ENCODE peak calls at places on chromosomes 12 and 14, in nine cellular contexts. One of them, this sample, is unnamed.

GRCh38 chr14:99186956-99187690 is 84.9 kb downstream of the BCL11B start:
- DNase-seq in activated CD8-positive, alpha-beta memory T cell treated with anti-CD3 and anti-CD28 coated beads for 4 hours: no peak
- DNase-seq in transverse colon: no peak
- DNase-seq in stomach: no peak
- DNase-seq in EL: no peak
- DNase-seq in NCI-H1417: no peak
- DNase-seq in islet precursor cell: no peak
- DNase-seq in progenitor cell of endocrine pancreas: no peak
- DNase-seq in left cardiac atrium: no peak
- DNase-seq in this sample: no peak

GRCh38 chr14:104176611-104177010 is 38.2 kb downstream of the KIF26A start:
- DNase-seq in activated CD8-positive, alpha-beta memory T cell treated with anti-CD3 and anti-CD28 coated beads for 4 hours: no peak
- DNase-seq in transverse colon: no peak
- DNase-seq in stomach: no peak
- DNase-seq in EL: no peak
- DNase-seq in NCI-H1417: no peak
- DNase-seq in islet precursor cell: no peak
- DNase-seq in progenitor cell of endocrine pancreas: no peak
- DNase-seq in left cardiac atrium: no peak
- DNase-seq in this sample: no peak

GRCh38 chr14:77037886-77038511 is 9.5 kb upstream of the IRF2BPL start:
- DNase-seq in activated CD8-positive, alpha-beta memory T cell treated with anti-CD3 and anti-CD28 coated beads for 4 hours: peak; percentile 53
- DNase-seq in transverse colon: peak; percentile 37
- DNase-seq in stomach: no peak
- DNase-seq in EL: peak; percentile 65
- DNase-seq in NCI-H1417: peak; percentile 52
- DNase-seq in islet precursor cell: peak; percentile 67
- DNase-seq in progenitor cell of endocrine pancreas: no peak
- DNase-seq in left cardiac atrium: peak; percentile 35
- DNase-seq in this sample: no peak

GRCh38 chr12:78271546-78271945 is 440.9 kb downstream of the NAV3 start:
- DNase-seq in activated CD8-positive, alpha-beta memory T cell treated with anti-CD3 and anti-CD28 coated beads for 4 hours: no peak
- DNase-seq in transverse colon: no peak
- DNase-seq in stomach: no peak
- DNase-seq in EL: peak; percentile 23
- DNase-seq in NCI-H1417: no peak
- DNase-seq in islet precursor cell: no peak
- DNase-seq in progenitor cell of endocrine pancreas: no peak
- DNase-seq in left cardiac atrium: no peak
- DNase-seq in this sample: no peak

GRCh38 chr14:54777395-54777794 is 125.2 kb downstream of the GCH1 start:
- DNase-seq in activated CD8-positive, alpha-beta memory T cell treated with anti-CD3 and anti-CD28 coated beads for 4 hours: no peak
- DNase-seq in transverse colon: no peak
- DNase-seq in stomach: no peak
- DNase-seq in EL: no peak
- DNase-seq in NCI-H1417: no peak
- DNase-seq in islet precursor cell: peak; percentile 28
- DNase-seq in progenitor cell of endocrine pancreas: no peak
- DNase-seq in left cardiac atrium: no peak
- DNase-seq in this sample: no peak

GRCh38 chr12:7108042-7108927 is 729 bp downstream of the C1RL start:
- DNase-seq in activated CD8-positive, alpha-beta memory T cell treated with anti-CD3 and anti-CD28 coated beads for 4 hours: peak; percentile 46
- DNase-seq in transverse colon: peak; percentile 88
- DNase-seq in stomach: peak; percentile 79
- DNase-seq in EL: peak; percentile 85
- DNase-seq in NCI-H1417: no peak
- DNase-seq in islet precursor cell: peak; percentile 90
- DNase-seq in progenitor cell of endocrine pancreas: peak; percentile 70
- DNase-seq in left cardiac atrium: peak; percentile 86
- DNase-seq in this sample: no peak

GRCh38 chr14:51448831-51449665 is 202.7 kb upstream of the FRMD6 start:
- DNase-seq in activated CD8-positive, alpha-beta memory T cell treated with anti-CD3 and anti-CD28 coated beads for 4 hours: no peak
- DNase-seq in transverse colon: no peak
- DNase-seq in stomach: no peak
- DNase-seq in EL: peak; percentile 97
- DNase-seq in NCI-H1417: no peak
- DNase-seq in islet precursor cell: no peak
- DNase-seq in progenitor cell of endocrine pancreas: no peak
- DNase-seq in left cardiac atrium: no peak
- DNase-seq in this sample: no peak

GRCh38 chr12:70154087-70154486 is 89.1 kb upstream of the CNOT2 start:
- DNase-seq in activated CD8-positive, alpha-beta memory T cell treated with anti-CD3 and anti-CD28 coated beads for 4 hours: no peak
- DNase-seq in transverse colon: no peak
- DNase-seq in stomach: no peak
- DNase-seq in EL: peak; percentile 3
- DNase-seq in NCI-H1417: no peak
- DNase-seq in islet precursor cell: no peak
- DNase-seq in progenitor cell of endocrine pancreas: no peak
- DNase-seq in left cardiac atrium: no peak
- DNase-seq in this sample: no peak

GRCh38 chr14:61461808-61462275 is 140.5 kb downstream of the PRKCH start:
- DNase-seq in activated CD8-positive, alpha-beta memory T cell treated with anti-CD3 and anti-CD28 coated beads for 4 hours: no peak
- DNase-seq in transverse colon: no peak
- DNase-seq in stomach: no peak
- DNase-seq in EL: peak; percentile 79
- DNase-seq in NCI-H1417: peak; percentile 82
- DNase-seq in islet precursor cell: no peak
- DNase-seq in progenitor cell of endocrine pancreas: peak; percentile 21
- DNase-seq in left cardiac atrium: no peak
- DNase-seq in this sample: peak; percentile 38

GRCh38 chr14:103165323-103165722 is 42.1 kb downstream of the TNFAIP2 start:
- DNase-seq in activated CD8-positive, alpha-beta memory T cell treated with anti-CD3 and anti-CD28 coated beads for 4 hours: no peak
- DNase-seq in transverse colon: no peak
- DNase-seq in stomach: no peak
- DNase-seq in EL: no peak
- DNase-seq in NCI-H1417: no peak
- DNase-seq in islet precursor cell: peak; percentile 32
- DNase-seq in progenitor cell of endocrine pancreas: no peak
- DNase-seq in left cardiac atrium: no peak
- DNase-seq in this sample: no peak

GRCh38 chr14:53741379-53742225 is 215.0 kb downstream of the BMP4 start:
- DNase-seq in activated CD8-positive, alpha-beta memory T cell treated with anti-CD3 and anti-CD28 coated beads for 4 hours: no peak
- DNase-seq in transverse colon: no peak
- DNase-seq in stomach: no peak
- DNase-seq in EL: peak; percentile 5
- DNase-seq in NCI-H1417: no peak
- DNase-seq in islet precursor cell: no peak
- DNase-seq in progenitor cell of endocrine pancreas: no peak
- DNase-seq in left cardiac atrium: no peak
- DNase-seq in this sample: no peak

GRCh38 chr12:28872654-28873268 is 276.3 kb upstream of the FAR2 start:
- DNase-seq in activated CD8-positive, alpha-beta memory T cell treated with anti-CD3 and anti-CD28 coated beads for 4 hours: no peak
- DNase-seq in transverse colon: peak; percentile 9
- DNase-seq in stomach: peak; percentile 25
- DNase-seq in EL: peak; percentile 47
- DNase-seq in NCI-H1417: peak; percentile 53
- DNase-seq in islet precursor cell: peak; percentile 90
- DNase-seq in progenitor cell of endocrine pancreas: peak; percentile 71
- DNase-seq in left cardiac atrium: peak; percentile 24
- DNase-seq in this sample: peak; percentile 10

GRCh38 chr14:60226296-60226695 is 22.7 kb upstream of the PPM1A start:
- DNase-seq in activated CD8-positive, alpha-beta memory T cell treated with anti-CD3 and anti-CD28 coated beads for 4 hours: no peak
- DNase-seq in transverse colon: no peak
- DNase-seq in stomach: no peak
- DNase-seq in EL: no peak
- DNase-seq in NCI-H1417: no peak
- DNase-seq in islet precursor cell: no peak
- DNase-seq in progenitor cell of endocrine pancreas: no peak
- DNase-seq in left cardiac atrium: no peak
- DNase-seq in this sample: no peak

GRCh38 chr12:19431407-19432308 is 7.6 kb upstream of the AEBP2 start:
- DNase-seq in activated CD8-positive, alpha-beta memory T cell treated with anti-CD3 and anti-CD28 coated beads for 4 hours: no peak
- DNase-seq in transverse colon: no peak
- DNase-seq in stomach: no peak
- DNase-seq in EL: peak; percentile 62
- DNase-seq in NCI-H1417: no peak
- DNase-seq in islet precursor cell: peak; percentile 89
- DNase-seq in progenitor cell of endocrine pancreas: no peak
- DNase-seq in left cardiac atrium: no peak
- DNase-seq in this sample: no peak

GRCh38 chr12:6919588-6919987 is 5.2 kb downstream of the ENO2 start:
- DNase-seq in activated CD8-positive, alpha-beta memory T cell treated with anti-CD3 and anti-CD28 coated beads for 4 hours: no peak
- DNase-seq in transverse colon: no peak
- DNase-seq in stomach: no peak
- DNase-seq in EL: no peak
- DNase-seq in NCI-H1417: no peak
- DNase-seq in islet precursor cell: peak; percentile 50
- DNase-seq in progenitor cell of endocrine pancreas: no peak
- DNase-seq in left cardiac atrium: no peak
- DNase-seq in this sample: no peak

GRCh38 chr12:4242595-4242994 is 31.0 kb upstream of the CCND2 start:
- DNase-seq in activated CD8-positive, alpha-beta memory T cell treated with anti-CD3 and anti-CD28 coated beads for 4 hours: no peak
- DNase-seq in transverse colon: no peak
- DNase-seq in stomach: no peak
- DNase-seq in EL: no peak
- DNase-seq in NCI-H1417: no peak
- DNase-seq in islet precursor cell: peak; percentile 46
- DNase-seq in progenitor cell of endocrine pancreas: no peak
- DNase-seq in left cardiac atrium: no peak
- DNase-seq in this sample: no peak

GRCh38 chr14:56055521-56055920 is 62.7 kb upstream of the PELI2 start:
- DNase-seq in activated CD8-positive, alpha-beta memory T cell treated with anti-CD3 and anti-CD28 coated beads for 4 hours: no peak
- DNase-seq in transverse colon: no peak
- DNase-seq in stomach: no peak
- DNase-seq in EL: no peak
- DNase-seq in NCI-H1417: peak; percentile 23
- DNase-seq in islet precursor cell: no peak
- DNase-seq in progenitor cell of endocrine pancreas: no peak
- DNase-seq in left cardiac atrium: no peak
- DNase-seq in this sample: no peak

This sample was measured in 8988T.